ENCODE peak calls at places on chromosomes 2 and 18, in five cellular contexts. N is COR-L47, C is EL, D is GM12891, X is HEK293T. T is an unnamed sample.

GRCh38 chr2:176934869-176935415 is 277.7 kb upstream of the HNRNPA3 start:
- DNase-seq in N (no peak), C (no peak), D (no peak), X (no peak), T (no peak)

GRCh38 chr18:59056706-59057492 is 82.8 kb upstream of the SEC11C start:
- DNase-seq in N (peak), C (peak), D (peak), X (peak), T (peak)

GRCh38 chr2:207046642-207047213 is 107.4 kb downstream of the CPO start:
- DNase-seq in N (peak), C (peak), D (no peak), X (no peak), T (no peak)

GRCh38 chr18:48000701-48001100 is 70.2 kb upstream of the SMAD2 start:
- DNase-seq in N (no peak), C (no peak), D (no peak), X (no peak), T (no peak)

GRCh38 chr2:119637371-119637770 is 41.6 kb upstream of the TMEM177 start:
- DNase-seq in N (no peak), C (no peak), D (no peak), X (no peak), T (no peak)

GRCh38 chr2:138132108-138132507 is 167.8 kb downstream of the HNMT start:
- DNase-seq in N (no peak), C (no peak), D (no peak), X (no peak), T (no peak)

GRCh38 chr2:3349211-3349693 is 28.4 kb downstream of the EIPR1 start:
- DNase-seq in N (peak), C (no peak), D (no peak), X (no peak), T (no peak)

GRCh38 chr2:25483584-25484266 is 142.0 kb upstream of the DNMT3A start:
- DNase-seq in N (no peak), C (peak), D (no peak), X (no peak), T (no peak)

GRCh38 chr18:60339018-60339417 is 33.6 kb downstream of the MC4R start:
- DNase-seq in N (no peak), C (no peak), D (no peak), X (no peak), T (no peak)

GRCh38 chr18:33826151-33826550 is 248.1 kb downstream of the ASXL3 start:
- DNase-seq in N (no peak), C (no peak), D (no peak), X (no peak), T (no peak)

GRCh38 chr2:102251042-102251848 is 60.1 kb upstream of the IL1RL1 start:
- DNase-seq in N (no peak), C (peak), D (peak), X (no peak), T (peak)

GRCh38 chr2:85887566-85888019 is 1.2 kb downstream of the ST3GAL5 start:
- DNase-seq in N (peak), C (peak), D (peak), X (no peak), T (peak)

GRCh38 chr2:212337486-212338343 is 200.9 kb downstream of the ERBB4 start:
- DNase-seq in N (no peak), C (no peak), D (no peak), X (no peak), T (no peak)

GRCh38 chr2:230870544-230871360 is 6.0 kb downstream of the ITM2C start:
- DNase-seq in N (no peak), C (no peak), D (no peak), X (no peak), T (no peak)

GRCh38 chr18:52903858-52904257 is 563.9 kb downstream of the DCC start:
- DNase-seq in N (peak), C (no peak), D (peak), X (peak), T (no peak)

T was measured in HuH-7.5.